ENCODE peak calls at places on chromosomes 1 and 21, in seven cellular contexts. One of them, this sample, is unnamed.

GRCh38 chr1:236451796-236452373 is 57.8 kb downstream of the EDARADD start:
- DNase-seq in AG08396: no peak
- DNase-seq in glutamatergic neuron: peak; percentile 17
- DNase-seq in brain microvascular endothelial cell: no peak
- DNase-seq in NCI-H1092: no peak
- DNase-seq in stimulated activated CD8-positive, alpha-beta memory T cell treated with anti-CD3 and anti-CD28 coated beads, Interleukin-15, amount 100 ng/mL, for 4 hours: peak; percentile 1
- DNase-seq in stomach: peak; percentile 37
- DNase-seq in this sample: no peak

GRCh38 chr1:15159166-15159555 is 5.6 kb downstream of the TMEM51 start:
- DNase-seq in NCI-H1092: no peak
- DNase-seq in stimulated activated CD8-positive, alpha-beta memory T cell treated with anti-CD3 and anti-CD28 coated beads, Interleukin-15, amount 100 ng/mL, for 4 hours: no peak
- DNase-seq in brain microvascular endothelial cell: no peak
- DNase-seq in AG08396: no peak
- DNase-seq in glutamatergic neuron: no peak
- DNase-seq in stomach: no peak
- DNase-seq in this sample: no peak

GRCh38 chr21:46021978-46022544 is 40.5 kb downstream of the COL6A1 start:
- DNase-seq in NCI-H1092: no peak
- DNase-seq in glutamatergic neuron: no peak
- DNase-seq in brain microvascular endothelial cell: no peak
- DNase-seq in stomach: peak; percentile 25
- DNase-seq in stimulated activated CD8-positive, alpha-beta memory T cell treated with anti-CD3 and anti-CD28 coated beads, Interleukin-15, amount 100 ng/mL, for 4 hours: no peak
- DNase-seq in AG08396: peak; percentile 74
- DNase-seq in this sample: no peak

GRCh38 chr1:209106237-209106741 is 477.2 kb upstream of the CAMK1G start:
- DNase-seq in stimulated activated CD8-positive, alpha-beta memory T cell treated with anti-CD3 and anti-CD28 coated beads, Interleukin-15, amount 100 ng/mL, for 4 hours: no peak
- DNase-seq in AG08396: peak; percentile 16
- DNase-seq in NCI-H1092: peak; percentile 66
- DNase-seq in stomach: no peak
- DNase-seq in brain microvascular endothelial cell: peak; percentile 48
- DNase-seq in glutamatergic neuron: no peak
- DNase-seq in this sample: no peak

GRCh38 chr1:96370752-96371151 is 350.8 kb upstream of the PTBP2 start:
- DNase-seq in brain microvascular endothelial cell: peak; percentile 83
- DNase-seq in glutamatergic neuron: no peak
- DNase-seq in AG08396: peak; percentile 48
- DNase-seq in stomach: no peak
- DNase-seq in NCI-H1092: no peak
- DNase-seq in stimulated activated CD8-positive, alpha-beta memory T cell treated with anti-CD3 and anti-CD28 coated beads, Interleukin-15, amount 100 ng/mL, for 4 hours: no peak
- DNase-seq in this sample: no peak

GRCh38 chr1:114668784-114669561 is 876 bp downstream of the DENND2C start:
- DNase-seq in brain microvascular endothelial cell: no peak
- DNase-seq in glutamatergic neuron: no peak
- DNase-seq in NCI-H1092: no peak
- DNase-seq in stimulated activated CD8-positive, alpha-beta memory T cell treated with anti-CD3 and anti-CD28 coated beads, Interleukin-15, amount 100 ng/mL, for 4 hours: no peak
- DNase-seq in stomach: no peak
- DNase-seq in AG08396: peak; percentile 40
- DNase-seq in this sample: no peak

GRCh38 chr1:91592716-91593477 is 92.2 kb downstream of the CDC7 start:
- DNase-seq in glutamatergic neuron: no peak
- DNase-seq in stimulated activated CD8-positive, alpha-beta memory T cell treated with anti-CD3 and anti-CD28 coated beads, Interleukin-15, amount 100 ng/mL, for 4 hours: no peak
- DNase-seq in stomach: no peak
- DNase-seq in AG08396: no peak
- DNase-seq in NCI-H1092: no peak
- DNase-seq in brain microvascular endothelial cell: no peak
- DNase-seq in this sample: no peak

GRCh38 chr1:151898519-151898991 is 10.8 kb downstream of the THEM4 start:
- DNase-seq in stimulated activated CD8-positive, alpha-beta memory T cell treated with anti-CD3 and anti-CD28 coated beads, Interleukin-15, amount 100 ng/mL, for 4 hours: no peak
- DNase-seq in stomach: peak; percentile 28
- DNase-seq in NCI-H1092: no peak
- DNase-seq in brain microvascular endothelial cell: peak; percentile 14
- DNase-seq in AG08396: no peak
- DNase-seq in glutamatergic neuron: no peak
- DNase-seq in this sample: no peak

GRCh38 chr1:45654540-45655280 is 30.9 kb upstream of the CCDC17 start:
- DNase-seq in AG08396: no peak
- DNase-seq in brain microvascular endothelial cell: no peak
- DNase-seq in stomach: no peak
- DNase-seq in NCI-H1092: no peak
- DNase-seq in glutamatergic neuron: no peak
- DNase-seq in stimulated activated CD8-positive, alpha-beta memory T cell treated with anti-CD3 and anti-CD28 coated beads, Interleukin-15, amount 100 ng/mL, for 4 hours: no peak
- DNase-seq in this sample: no peak

GRCh38 chr1:115411388-115412063 is 73.5 kb upstream of the NGF start:
- DNase-seq in NCI-H1092: no peak
- DNase-seq in glutamatergic neuron: no peak
- DNase-seq in stomach: no peak
- DNase-seq in AG08396: no peak
- DNase-seq in brain microvascular endothelial cell: peak; percentile 45
- DNase-seq in stimulated activated CD8-positive, alpha-beta memory T cell treated with anti-CD3 and anti-CD28 coated beads, Interleukin-15, amount 100 ng/mL, for 4 hours: no peak
- DNase-seq in this sample: peak; percentile 54

GRCh38 chr1:182601416-182601786 is 2.8 kb downstream of the RGS16 start:
- DNase-seq in AG08396: peak; percentile 73
- DNase-seq in glutamatergic neuron: peak; percentile 65
- DNase-seq in brain microvascular endothelial cell: peak; percentile 48
- DNase-seq in NCI-H1092: peak; percentile 85
- DNase-seq in stomach: peak; percentile 76
- DNase-seq in stimulated activated CD8-positive, alpha-beta memory T cell treated with anti-CD3 and anti-CD28 coated beads, Interleukin-15, amount 100 ng/mL, for 4 hours: no peak
- DNase-seq in this sample: peak; percentile 87

GRCh38 chr1:45375104-45376090 is 35.2 kb upstream of the MUTYH start:
- DNase-seq in stimulated activated CD8-positive, alpha-beta memory T cell treated with anti-CD3 and anti-CD28 coated beads, Interleukin-15, amount 100 ng/mL, for 4 hours: no peak
- DNase-seq in AG08396: peak; percentile 10
- DNase-seq in NCI-H1092: no peak
- DNase-seq in glutamatergic neuron: no peak
- DNase-seq in stomach: no peak
- DNase-seq in brain microvascular endothelial cell: no peak
- DNase-seq in this sample: no peak

GRCh38 chr1:28811766-28812668 is at the start of gene OPRD1:
- DNase-seq in stimulated activated CD8-positive, alpha-beta memory T cell treated with anti-CD3 and anti-CD28 coated beads, Interleukin-15, amount 100 ng/mL, for 4 hours: no peak
- DNase-seq in AG08396: no peak
- DNase-seq in brain microvascular endothelial cell: no peak
- DNase-seq in NCI-H1092: peak; percentile 39
- DNase-seq in stomach: no peak
- DNase-seq in glutamatergic neuron: peak; percentile 56
- DNase-seq in this sample: no peak

GRCh38 chr1:26045712-26046312 is at the start of gene SLC30A2:
- DNase-seq in stimulated activated CD8-positive, alpha-beta memory T cell treated with anti-CD3 and anti-CD28 coated beads, Interleukin-15, amount 100 ng/mL, for 4 hours: no peak
- DNase-seq in stomach: no peak
- DNase-seq in NCI-H1092: no peak
- DNase-seq in AG08396: no peak
- DNase-seq in glutamatergic neuron: peak; percentile 46
- DNase-seq in brain microvascular endothelial cell: no peak
- DNase-seq in this sample: no peak

GRCh38 chr1:20487236-20487590 is 1.2 kb upstream of the CAMK2N1 start:
- DNase-seq in NCI-H1092: peak; percentile 41
- DNase-seq in AG08396: no peak
- DNase-seq in stimulated activated CD8-positive, alpha-beta memory T cell treated with anti-CD3 and anti-CD28 coated beads, Interleukin-15, amount 100 ng/mL, for 4 hours: no peak
- DNase-seq in brain microvascular endothelial cell: no peak
- DNase-seq in glutamatergic neuron: peak; percentile 45
- DNase-seq in stomach: no peak
- DNase-seq in this sample: no peak

GRCh38 chr1:176203735-176204134 is 3.4 kb downstream of the COP1 start:
- DNase-seq in NCI-H1092: no peak
- DNase-seq in stomach: no peak
- DNase-seq in glutamatergic neuron: no peak
- DNase-seq in stimulated activated CD8-positive, alpha-beta memory T cell treated with anti-CD3 and anti-CD28 coated beads, Interleukin-15, amount 100 ng/mL, for 4 hours: no peak
- DNase-seq in AG08396: no peak
- DNase-seq in brain microvascular endothelial cell: no peak
- DNase-seq in this sample: no peak

GRCh38 chr21:36551731-36552457 is 72.0 kb upstream of the CLDN14 start:
- DNase-seq in brain microvascular endothelial cell: no peak
- DNase-seq in stomach: no peak
- DNase-seq in stimulated activated CD8-positive, alpha-beta memory T cell treated with anti-CD3 and anti-CD28 coated beads, Interleukin-15, amount 100 ng/mL, for 4 hours: no peak
- DNase-seq in AG08396: peak; percentile 54
- DNase-seq in NCI-H1092: no peak
- DNase-seq in glutamatergic neuron: no peak
- DNase-seq in this sample: no peak

GRCh38 chr1:149962039-149962647 is 25.5 kb upstream of the MTMR11 start:
- DNase-seq in brain microvascular endothelial cell: peak; percentile 79
- DNase-seq in stimulated activated CD8-positive, alpha-beta memory T cell treated with anti-CD3 and anti-CD28 coated beads, Interleukin-15, amount 100 ng/mL, for 4 hours: no peak
- DNase-seq in stomach: peak; percentile 63
- DNase-seq in glutamatergic neuron: peak; percentile 38
- DNase-seq in NCI-H1092: peak; percentile 46
- DNase-seq in AG08396: peak; percentile 61
- DNase-seq in this sample: peak; percentile 63

GRCh38 chr1:159869173-159869572 is 6.7 kb upstream of the VSIG8 start:
- DNase-seq in brain microvascular endothelial cell: peak; percentile 64
- DNase-seq in AG08396: peak; percentile 58
- DNase-seq in glutamatergic neuron: no peak
- DNase-seq in stomach: no peak
- DNase-seq in NCI-H1092: no peak
- DNase-seq in stimulated activated CD8-positive, alpha-beta memory T cell treated with anti-CD3 and anti-CD28 coated beads, Interleukin-15, amount 100 ng/mL, for 4 hours: no peak
- DNase-seq in this sample: no peak

GRCh38 chr1:179953974-179954493 is 576 bp upstream of the CEP350 start:
- DNase-seq in glutamatergic neuron: no peak
- DNase-seq in brain microvascular endothelial cell: peak; percentile 43
- DNase-seq in AG08396: peak; percentile 15
- DNase-seq in NCI-H1092: peak; percentile 33
- DNase-seq in stimulated activated CD8-positive, alpha-beta memory T cell treated with anti-CD3 and anti-CD28 coated beads, Interleukin-15, amount 100 ng/mL, for 4 hours: no peak
- DNase-seq in stomach: no peak
- DNase-seq in this sample: no peak

GRCh38 chr21:28127390-28127789 is 865.3 kb downstream of the LTN1 start:
- DNase-seq in NCI-H1092: no peak
- DNase-seq in glutamatergic neuron: no peak
- DNase-seq in stomach: no peak
- DNase-seq in brain microvascular endothelial cell: no peak
- DNase-seq in stimulated activated CD8-positive, alpha-beta memory T cell treated with anti-CD3 and anti-CD28 coated beads, Interleukin-15, amount 100 ng/mL, for 4 hours: no peak
- DNase-seq in AG08396: no peak
- DNase-seq in this sample: no peak

GRCh38 chr1:79079770-79080169 is 73.2 kb upstream of the ADGRL4 start:
- DNase-seq in stimulated activated CD8-positive, alpha-beta memory T cell treated with anti-CD3 and anti-CD28 coated beads, Interleukin-15, amount 100 ng/mL, for 4 hours: no peak
- DNase-seq in glutamatergic neuron: no peak
- DNase-seq in NCI-H1092: no peak
- DNase-seq in stomach: no peak
- DNase-seq in AG08396: peak; percentile 66
- DNase-seq in brain microvascular endothelial cell: peak; percentile 87
- DNase-seq in this sample: no peak

GRCh38 chr1:67013573-67013972 is 40.4 kb downstream of the SLC35D1 start:
- DNase-seq in brain microvascular endothelial cell: no peak
- DNase-seq in glutamatergic neuron: no peak
- DNase-seq in AG08396: no peak
- DNase-seq in stimulated activated CD8-positive, alpha-beta memory T cell treated with anti-CD3 and anti-CD28 coated beads, Interleukin-15, amount 100 ng/mL, for 4 hours: no peak
- DNase-seq in NCI-H1092: no peak
- DNase-seq in stomach: no peak
- DNase-seq in this sample: no peak

GRCh38 chr1:43912607-43913006 is 21.0 kb upstream of the ARTN start:
- DNase-seq in NCI-H1092: no peak
- DNase-seq in brain microvascular endothelial cell: no peak
- DNase-seq in AG08396: peak; percentile 76
- DNase-seq in stimulated activated CD8-positive, alpha-beta memory T cell treated with anti-CD3 and anti-CD28 coated beads, Interleukin-15, amount 100 ng/mL, for 4 hours: no peak
- DNase-seq in stomach: no peak
- DNase-seq in glutamatergic neuron: no peak
- DNase-seq in this sample: no peak

GRCh38 chr1:226674892-226675719 is 64.0 kb downstream of the ITPKB start:
- DNase-seq in AG08396: no peak
- DNase-seq in glutamatergic neuron: no peak
- DNase-seq in stomach: peak; percentile 54
- DNase-seq in stimulated activated CD8-positive, alpha-beta memory T cell treated with anti-CD3 and anti-CD28 coated beads, Interleukin-15, amount 100 ng/mL, for 4 hours: peak; percentile 53
- DNase-seq in NCI-H1092: no peak
- DNase-seq in brain microvascular endothelial cell: no peak
- DNase-seq in this sample: no peak

GRCh38 chr1:31569773-31570172 is 6.5 kb upstream of the TINAGL1 start:
- DNase-seq in NCI-H1092: no peak
- DNase-seq in stomach: no peak
- DNase-seq in brain microvascular endothelial cell: no peak
- DNase-seq in stimulated activated CD8-positive, alpha-beta memory T cell treated with anti-CD3 and anti-CD28 coated beads, Interleukin-15, amount 100 ng/mL, for 4 hours: no peak
- DNase-seq in AG08396: no peak
- DNase-seq in glutamatergic neuron: no peak
- DNase-seq in this sample: no peak

GRCh38 chr1:156128749-156129682 is 14.5 kb downstream of the LMNA start:
- DNase-seq in NCI-H1092: no peak
- DNase-seq in glutamatergic neuron: no peak
- DNase-seq in AG08396: no peak
- DNase-seq in stimulated activated CD8-positive, alpha-beta memory T cell treated with anti-CD3 and anti-CD28 coated beads, Interleukin-15, amount 100 ng/mL, for 4 hours: no peak
- DNase-seq in stomach: no peak
- DNase-seq in brain microvascular endothelial cell: no peak
- DNase-seq in this sample: no peak

GRCh38 chr1:170075186-170075585 is 691 bp upstream of the KIFAP3 start:
- DNase-seq in AG08396: no peak
- DNase-seq in stimulated activated CD8-positive, alpha-beta memory T cell treated with anti-CD3 and anti-CD28 coated beads, Interleukin-15, amount 100 ng/mL, for 4 hours: no peak
- DNase-seq in brain microvascular endothelial cell: no peak
- DNase-seq in stomach: no peak
- DNase-seq in glutamatergic neuron: no peak
- DNase-seq in NCI-H1092: no peak
- DNase-seq in this sample: no peak

GRCh38 chr1:75984781-75985180 is 52.6 kb upstream of the ASB17 start:
- DNase-seq in brain microvascular endothelial cell: no peak
- DNase-seq in NCI-H1092: no peak
- DNase-seq in stimulated activated CD8-positive, alpha-beta memory T cell treated with anti-CD3 and anti-CD28 coated beads, Interleukin-15, amount 100 ng/mL, for 4 hours: no peak
- DNase-seq in AG08396: no peak
- DNase-seq in stomach: no peak
- DNase-seq in glutamatergic neuron: no peak
- DNase-seq in this sample: no peak

GRCh38 chr1:154669464-154670282 is 61.7 kb upstream of the ADAR start:
- DNase-seq in glutamatergic neuron: peak; percentile 78
- DNase-seq in stomach: peak; percentile 71
- DNase-seq in NCI-H1092: peak; percentile 78
- DNase-seq in brain microvascular endothelial cell: peak; percentile 71
- DNase-seq in stimulated activated CD8-positive, alpha-beta memory T cell treated with anti-CD3 and anti-CD28 coated beads, Interleukin-15, amount 100 ng/mL, for 4 hours: peak; percentile 46
- DNase-seq in AG08396: peak; percentile 82
- DNase-seq in this sample: peak; percentile 76

GRCh38 chr1:74771913-74772515 is 39.1 kb downstream of the TYW3 start:
- DNase-seq in stomach: no peak
- DNase-seq in brain microvascular endothelial cell: peak; percentile 53
- DNase-seq in glutamatergic neuron: no peak
- DNase-seq in stimulated activated CD8-positive, alpha-beta memory T cell treated with anti-CD3 and anti-CD28 coated beads, Interleukin-15, amount 100 ng/mL, for 4 hours: no peak
- DNase-seq in AG08396: peak; percentile 25
- DNase-seq in NCI-H1092: peak; percentile 44
- DNase-seq in this sample: peak; percentile 55

GRCh38 chr1:56477164-56478111 is 101.9 kb downstream of the PLPP3 start:
- DNase-seq in glutamatergic neuron: peak; percentile 57
- DNase-seq in stimulated activated CD8-positive, alpha-beta memory T cell treated with anti-CD3 and anti-CD28 coated beads, Interleukin-15, amount 100 ng/mL, for 4 hours: no peak
- DNase-seq in NCI-H1092: no peak
- DNase-seq in brain microvascular endothelial cell: peak; percentile 42
- DNase-seq in AG08396: peak; percentile 86
- DNase-seq in stomach: peak; percentile 52
- DNase-seq in this sample: peak; percentile 13

GRCh38 chr1:67675800-67676199 is 9.2 kb upstream of the GADD45A start:
- DNase-seq in NCI-H1092: no peak
- DNase-seq in stimulated activated CD8-positive, alpha-beta memory T cell treated with anti-CD3 and anti-CD28 coated beads, Interleukin-15, amount 100 ng/mL, for 4 hours: no peak
- DNase-seq in AG08396: peak; percentile 14
- DNase-seq in stomach: no peak
- DNase-seq in brain microvascular endothelial cell: no peak
- DNase-seq in glutamatergic neuron: no peak
- DNase-seq in this sample: no peak

GRCh38 chr1:165235777-165236285 is 120.7 kb downstream of the LMX1A start:
- DNase-seq in brain microvascular endothelial cell: no peak
- DNase-seq in NCI-H1092: peak; percentile 76
- DNase-seq in stimulated activated CD8-positive, alpha-beta memory T cell treated with anti-CD3 and anti-CD28 coated beads, Interleukin-15, amount 100 ng/mL, for 4 hours: no peak
- DNase-seq in stomach: no peak
- DNase-seq in AG08396: no peak
- DNase-seq in glutamatergic neuron: peak; percentile 61
- DNase-seq in this sample: peak; percentile 67

GRCh38 chr1:19317126-19317910 is 5.2 kb downstream of the SLC66A1 start:
- DNase-seq in NCI-H1092: no peak
- DNase-seq in stomach: no peak
- DNase-seq in AG08396: no peak
- DNase-seq in glutamatergic neuron: no peak
- DNase-seq in stimulated activated CD8-positive, alpha-beta memory T cell treated with anti-CD3 and anti-CD28 coated beads, Interleukin-15, amount 100 ng/mL, for 4 hours: no peak
- DNase-seq in brain microvascular endothelial cell: no peak
- DNase-seq in this sample: no peak

GRCh38 chr1:89525169-89525855 is 683 bp downstream of the LRRC8B start:
- DNase-seq in stomach: no peak
- DNase-seq in brain microvascular endothelial cell: no peak
- DNase-seq in AG08396: peak; percentile 23
- DNase-seq in NCI-H1092: peak; percentile 14
- DNase-seq in glutamatergic neuron: peak; percentile 39
- DNase-seq in stimulated activated CD8-positive, alpha-beta memory T cell treated with anti-CD3 and anti-CD28 coated beads, Interleukin-15, amount 100 ng/mL, for 4 hours: peak; percentile 11
- DNase-seq in this sample: no peak

GRCh38 chr1:157363660-157364140 is 188.6 kb downstream of the FCRL5 start:
- DNase-seq in stimulated activated CD8-positive, alpha-beta memory T cell treated with anti-CD3 and anti-CD28 coated beads, Interleukin-15, amount 100 ng/mL, for 4 hours: no peak
- DNase-seq in stomach: peak; percentile 52
- DNase-seq in brain microvascular endothelial cell: peak; percentile 45
- DNase-seq in glutamatergic neuron: peak; percentile 27
- DNase-seq in NCI-H1092: no peak
- DNase-seq in AG08396: peak; percentile 59
- DNase-seq in this sample: no peak